ENCODE peak calls at places on chromosome 13, in four cellular contexts. One of them, this sample, is unnamed.

GRCh38 chr13:44116562-44117315 is 237.0 kb downstream of the LACC1 start:
- ATAC-seq in activated T-cell treated with anti-CD3 and anti-CD28 coated beads, Interleukin-2, amount 50 U/mL, for 72 hours: peak; percentile 39
- ATAC-seq in left lung: peak; percentile 61
- ATAC-seq in thoracic aorta: no peak
- ATAC-seq in this sample: no peak

GRCh38 chr13:96020941-96021340 is 32.3 kb downstream of the UGGT2 start:
- ATAC-seq in thoracic aorta: no peak
- ATAC-seq in activated T-cell treated with anti-CD3 and anti-CD28 coated beads, Interleukin-2, amount 50 U/mL, for 72 hours: no peak
- ATAC-seq in left lung: peak; percentile 62
- ATAC-seq in this sample: no peak

GRCh38 chr13:106349080-106349841 is 186.2 kb downstream of the EFNB2 start:
- ATAC-seq in left lung: peak; percentile 83
- ATAC-seq in activated T-cell treated with anti-CD3 and anti-CD28 coated beads, Interleukin-2, amount 50 U/mL, for 72 hours: no peak
- ATAC-seq in thoracic aorta: no peak
- ATAC-seq in this sample: no peak

GRCh38 chr13:50685491-50685890 is 158.0 kb downstream of the DLEU7 start:
- ATAC-seq in left lung: peak; percentile 47
- ATAC-seq in thoracic aorta: no peak
- ATAC-seq in activated T-cell treated with anti-CD3 and anti-CD28 coated beads, Interleukin-2, amount 50 U/mL, for 72 hours: no peak
- ATAC-seq in this sample: no peak

GRCh38 chr13:97279079-97279411 is 56.9 kb downstream of the MBNL2 start:
- ATAC-seq in left lung: peak; percentile 18
- ATAC-seq in activated T-cell treated with anti-CD3 and anti-CD28 coated beads, Interleukin-2, amount 50 U/mL, for 72 hours: no peak
- ATAC-seq in thoracic aorta: no peak
- ATAC-seq in this sample: no peak

GRCh38 chr13:36029171-36029570 is 102.0 kb downstream of the DCLK1 start:
- ATAC-seq in thoracic aorta: no peak
- ATAC-seq in activated T-cell treated with anti-CD3 and anti-CD28 coated beads, Interleukin-2, amount 50 U/mL, for 72 hours: no peak
- ATAC-seq in left lung: no peak
- ATAC-seq in this sample: no peak

GRCh38 chr13:102977471-102977870 is 88.7 kb downstream of the SLC10A2 start:
- ATAC-seq in thoracic aorta: no peak
- ATAC-seq in left lung: no peak
- ATAC-seq in activated T-cell treated with anti-CD3 and anti-CD28 coated beads, Interleukin-2, amount 50 U/mL, for 72 hours: no peak
- ATAC-seq in this sample: no peak

GRCh38 chr13:110257408-110257807 is 49.5 kb downstream of the COL4A1 start:
- ATAC-seq in left lung: no peak
- ATAC-seq in thoracic aorta: no peak
- ATAC-seq in activated T-cell treated with anti-CD3 and anti-CD28 coated beads, Interleukin-2, amount 50 U/mL, for 72 hours: no peak
- ATAC-seq in this sample: no peak

GRCh38 chr13:47726394-47726793 is 274.7 kb downstream of the SUCLA2 start:
- ATAC-seq in activated T-cell treated with anti-CD3 and anti-CD28 coated beads, Interleukin-2, amount 50 U/mL, for 72 hours: no peak
- ATAC-seq in left lung: no peak
- ATAC-seq in thoracic aorta: no peak
- ATAC-seq in this sample: no peak

GRCh38 chr13:74452881-74453280 is 318.7 kb upstream of the KLF12 start:
- ATAC-seq in activated T-cell treated with anti-CD3 and anti-CD28 coated beads, Interleukin-2, amount 50 U/mL, for 72 hours: no peak
- ATAC-seq in thoracic aorta: no peak
- ATAC-seq in left lung: no peak
- ATAC-seq in this sample: peak; percentile 37

GRCh38 chr13:95235199-95235726 is 66.0 kb downstream of the ABCC4 start:
- ATAC-seq in left lung: peak; percentile 61
- ATAC-seq in activated T-cell treated with anti-CD3 and anti-CD28 coated beads, Interleukin-2, amount 50 U/mL, for 72 hours: no peak
- ATAC-seq in thoracic aorta: no peak
- ATAC-seq in this sample: no peak

GRCh38 chr13:29508874-29509249 is 86.6 kb downstream of the SLC7A1 start:
- ATAC-seq in thoracic aorta: no peak
- ATAC-seq in activated T-cell treated with anti-CD3 and anti-CD28 coated beads, Interleukin-2, amount 50 U/mL, for 72 hours: no peak
- ATAC-seq in left lung: no peak
- ATAC-seq in this sample: no peak

GRCh38 chr13:79782541-79783216 is 301.7 kb downstream of the NDFIP2 start:
- ATAC-seq in activated T-cell treated with anti-CD3 and anti-CD28 coated beads, Interleukin-2, amount 50 U/mL, for 72 hours: no peak
- ATAC-seq in thoracic aorta: no peak
- ATAC-seq in left lung: peak; percentile 91
- ATAC-seq in this sample: no peak

GRCh38 chr13:109783815-109784589 is 2.4 kb downstream of the IRS2 start:
- ATAC-seq in left lung: no peak
- ATAC-seq in thoracic aorta: no peak
- ATAC-seq in activated T-cell treated with anti-CD3 and anti-CD28 coated beads, Interleukin-2, amount 50 U/mL, for 72 hours: no peak
- ATAC-seq in this sample: no peak

GRCh38 chr13:72295173-72295572 is 428.2 kb upstream of the DACH1 start:
- ATAC-seq in activated T-cell treated with anti-CD3 and anti-CD28 coated beads, Interleukin-2, amount 50 U/mL, for 72 hours: no peak
- ATAC-seq in left lung: peak; percentile 22
- ATAC-seq in thoracic aorta: no peak
- ATAC-seq in this sample: no peak

GRCh38 chr13:91141619-91142061 is 205.8 kb upstream of the MIR17HG start:
- ATAC-seq in left lung: no peak
- ATAC-seq in thoracic aorta: no peak
- ATAC-seq in activated T-cell treated with anti-CD3 and anti-CD28 coated beads, Interleukin-2, amount 50 U/mL, for 72 hours: no peak
- ATAC-seq in this sample: no peak

GRCh38 chr13:98216711-98217110 is 39.6 kb upstream of the RNF113B start:
- ATAC-seq in activated T-cell treated with anti-CD3 and anti-CD28 coated beads, Interleukin-2, amount 50 U/mL, for 72 hours: no peak
- ATAC-seq in left lung: no peak
- ATAC-seq in thoracic aorta: no peak
- ATAC-seq in this sample: no peak

GRCh38 chr13:91323349-91323748 is 24.1 kb upstream of the MIR17HG start:
- ATAC-seq in thoracic aorta: no peak
- ATAC-seq in left lung: no peak
- ATAC-seq in activated T-cell treated with anti-CD3 and anti-CD28 coated beads, Interleukin-2, amount 50 U/mL, for 72 hours: peak; percentile 57
- ATAC-seq in this sample: peak; percentile 56

GRCh38 chr13:99548448-99548847 is 47.2 kb downstream of the TM9SF2 start:
- ATAC-seq in left lung: peak; percentile 33
- ATAC-seq in activated T-cell treated with anti-CD3 and anti-CD28 coated beads, Interleukin-2, amount 50 U/mL, for 72 hours: peak; percentile 83
- ATAC-seq in thoracic aorta: no peak
- ATAC-seq in this sample: peak; percentile 90

GRCh38 chr13:75759531-75759930 is 123.4 kb downstream of the LMO7 start:
- ATAC-seq in activated T-cell treated with anti-CD3 and anti-CD28 coated beads, Interleukin-2, amount 50 U/mL, for 72 hours: no peak
- ATAC-seq in left lung: peak; percentile 8
- ATAC-seq in thoracic aorta: no peak
- ATAC-seq in this sample: no peak

GRCh38 chr13:73162912-73163911 is 104.4 kb downstream of the KLF5 start:
- ATAC-seq in thoracic aorta: no peak
- ATAC-seq in left lung: no peak
- ATAC-seq in activated T-cell treated with anti-CD3 and anti-CD28 coated beads, Interleukin-2, amount 50 U/mL, for 72 hours: peak; percentile 13
- ATAC-seq in this sample: peak; percentile 28

GRCh38 chr13:46817838-46818476 is 21.0 kb upstream of the ESD start:
- ATAC-seq in thoracic aorta: no peak
- ATAC-seq in left lung: no peak
- ATAC-seq in activated T-cell treated with anti-CD3 and anti-CD28 coated beads, Interleukin-2, amount 50 U/mL, for 72 hours: no peak
- ATAC-seq in this sample: no peak

GRCh38 chr13:83151308-83151660 is 731.0 kb downstream of the SLITRK1 start:
- ATAC-seq in thoracic aorta: no peak
- ATAC-seq in left lung: no peak
- ATAC-seq in activated T-cell treated with anti-CD3 and anti-CD28 coated beads, Interleukin-2, amount 50 U/mL, for 72 hours: no peak
- ATAC-seq in this sample: no peak

GRCh38 chr13:64471916-64472315 is 2758.2 kb downstream of the PCDH9 start:
- ATAC-seq in thoracic aorta: no peak
- ATAC-seq in left lung: no peak
- ATAC-seq in activated T-cell treated with anti-CD3 and anti-CD28 coated beads, Interleukin-2, amount 50 U/mL, for 72 hours: no peak
- ATAC-seq in this sample: no peak

GRCh38 chr13:20197361-20197834 is 4.7 kb upstream of the GJB2 start:
- ATAC-seq in left lung: peak; percentile 74
- ATAC-seq in thoracic aorta: no peak
- ATAC-seq in activated T-cell treated with anti-CD3 and anti-CD28 coated beads, Interleukin-2, amount 50 U/mL, for 72 hours: peak; percentile 36
- ATAC-seq in this sample: peak; percentile 51

GRCh38 chr13:53298426-53298825 is 269.8 kb downstream of the OLFM4 start:
- ATAC-seq in activated T-cell treated with anti-CD3 and anti-CD28 coated beads, Interleukin-2, amount 50 U/mL, for 72 hours: no peak
- ATAC-seq in thoracic aorta: no peak
- ATAC-seq in left lung: no peak
- ATAC-seq in this sample: no peak

GRCh38 chr13:28022848-28023518 is 34.5 kb upstream of the URAD start:
- ATAC-seq in left lung: no peak
- ATAC-seq in activated T-cell treated with anti-CD3 and anti-CD28 coated beads, Interleukin-2, amount 50 U/mL, for 72 hours: no peak
- ATAC-seq in thoracic aorta: no peak
- ATAC-seq in this sample: no peak

GRCh38 chr13:49272296-49272695 is 24.6 kb downstream of the CDADC1 start:
- ATAC-seq in activated T-cell treated with anti-CD3 and anti-CD28 coated beads, Interleukin-2, amount 50 U/mL, for 72 hours: no peak
- ATAC-seq in left lung: no peak
- ATAC-seq in thoracic aorta: no peak
- ATAC-seq in this sample: no peak

GRCh38 chr13:45219938-45220375 is 19.1 kb upstream of the KCTD4 start:
- ATAC-seq in left lung: peak; percentile 55
- ATAC-seq in thoracic aorta: no peak
- ATAC-seq in activated T-cell treated with anti-CD3 and anti-CD28 coated beads, Interleukin-2, amount 50 U/mL, for 72 hours: no peak
- ATAC-seq in this sample: no peak

GRCh38 chr13:51970251-51970793 is 40.9 kb downstream of the ATP7B start:
- ATAC-seq in thoracic aorta: no peak
- ATAC-seq in left lung: no peak
- ATAC-seq in activated T-cell treated with anti-CD3 and anti-CD28 coated beads, Interleukin-2, amount 50 U/mL, for 72 hours: no peak
- ATAC-seq in this sample: peak; percentile 31

GRCh38 chr13:32471187-32471922 is 43.4 kb upstream of the N4BP2L1 start:
- ATAC-seq in activated T-cell treated with anti-CD3 and anti-CD28 coated beads, Interleukin-2, amount 50 U/mL, for 72 hours: peak; percentile 41
- ATAC-seq in thoracic aorta: no peak
- ATAC-seq in left lung: peak; percentile 60
- ATAC-seq in this sample: peak; percentile 69

GRCh38 chr13:40563350-40564125 is 102.9 kb downstream of the FOXO1 start:
- ATAC-seq in thoracic aorta: no peak
- ATAC-seq in activated T-cell treated with anti-CD3 and anti-CD28 coated beads, Interleukin-2, amount 50 U/mL, for 72 hours: no peak
- ATAC-seq in left lung: peak; percentile 71
- ATAC-seq in this sample: no peak

GRCh38 chr13:57553932-57554331 is 77.6 kb upstream of the PCDH17 start:
- ATAC-seq in thoracic aorta: no peak
- ATAC-seq in left lung: no peak
- ATAC-seq in activated T-cell treated with anti-CD3 and anti-CD28 coated beads, Interleukin-2, amount 50 U/mL, for 72 hours: no peak
- ATAC-seq in this sample: no peak